ENCODE peak calls at places on chromosomes 2 and 18, in eight cellular contexts. C, K, N, S, U, I, Q and T are unnamed samples.

GRCh38 chr2:44075536-44075935 is 79.7 kb upstream of the LRPPRC start:
- DNase-seq in U (no peak), C (no peak), N (peak), K (no peak), I (peak), S (no peak), Q (no peak), T (no peak)

GRCh38 chr2:241248289-241248688 is 59.8 kb downstream of the ANO7 start:
- DNase-seq in N (no peak), C (no peak), Q (no peak), S (no peak), K (no peak), I (no peak), U (no peak), T (no peak)

GRCh38 chr18:70046207-70046606 is 98.5 kb upstream of the CD226 start:
- DNase-seq in I (no peak), C (no peak), Q (no peak), U (no peak), K (no peak), S (no peak), N (no peak), T (no peak)

GRCh38 chr2:57516740-57517340 is 529.8 kb upstream of the VRK2 start:
- DNase-seq in Q (no peak), C (no peak), K (no peak), N (no peak), S (no peak), U (no peak), I (peak), T (no peak)

GRCh38 chr2:181812106-181812745 is 79.3 kb upstream of the ITPRID2 start:
- DNase-seq in Q (no peak), N (no peak), I (peak), U (no peak), S (no peak), C (no peak), K (no peak), T (no peak)

GRCh38 chr18:11840493-11840892 is 10.7 kb upstream of the CHMP1B start:
- DNase-seq in K (no peak), S (no peak), I (no peak), N (no peak), C (no peak), U (no peak), Q (no peak), T (no peak)

GRCh38 chr2:215375467-215375830 is 60.4 kb downstream of the FN1 start:
- DNase-seq in S (no peak), C (no peak), U (no peak), Q (no peak), I (no peak), N (no peak), K (no peak), T (no peak)

GRCh38 chr2:203532957-203533695 is 2.0 kb downstream of the RAPH1 start:
- DNase-seq in Q (no peak), K (no peak), S (no peak), I (peak), C (no peak), N (peak), U (no peak), T (no peak)

GRCh38 chr2:168658706-168659105 is 143.7 kb upstream of the NOSTRIN start:
- DNase-seq in N (no peak), U (no peak), Q (no peak), K (no peak), S (no peak), I (no peak), C (no peak), T (no peak)

GRCh38 chr2:94273242-94273641 is 598.0 kb upstream of the TEKT4 start:
- DNase-seq in I (no peak), N (no peak), S (no peak), U (no peak), Q (no peak), K (no peak), C (no peak), T (no peak)